ENCODE peak calls at places on chromosomes 16 and 17, in six cellular contexts. One of them, this sample, is unnamed.

GRCh38 chr17:933168-934083 is 46.1 kb downstream of the NXN start:
- DNase-seq in mammary epithelial cell: peak; percentile 91
- DNase-seq in spleen: no peak
- DNase-seq in tibial artery: no peak
- DNase-seq in heart right ventricle: no peak
- DNase-seq in thoracic aorta: no peak
- DNase-seq in this sample: no peak

GRCh38 chr16:65178151-65178550 is 56.3 kb upstream of the CDH11 start:
- DNase-seq in mammary epithelial cell: no peak
- DNase-seq in spleen: no peak
- DNase-seq in tibial artery: no peak
- DNase-seq in heart right ventricle: no peak
- DNase-seq in thoracic aorta: no peak
- DNase-seq in this sample: no peak

GRCh38 chr16:69703638-69704037 is 22.7 kb downstream of the NQO1 start:
- DNase-seq in mammary epithelial cell: no peak
- DNase-seq in spleen: no peak
- DNase-seq in tibial artery: no peak
- DNase-seq in heart right ventricle: no peak
- DNase-seq in thoracic aorta: no peak
- DNase-seq in this sample: no peak

GRCh38 chr16:21946889-21947635 is 6.1 kb upstream of the UQCRC2 start:
- DNase-seq in mammary epithelial cell: peak; percentile 1
- DNase-seq in spleen: no peak
- DNase-seq in tibial artery: no peak
- DNase-seq in heart right ventricle: no peak
- DNase-seq in thoracic aorta: no peak
- DNase-seq in this sample: no peak

GRCh38 chr17:4080686-4081085 is 62.1 kb downstream of the ZZEF1 start:
- DNase-seq in mammary epithelial cell: peak; percentile 19
- DNase-seq in spleen: no peak
- DNase-seq in tibial artery: no peak
- DNase-seq in heart right ventricle: no peak
- DNase-seq in thoracic aorta: no peak
- DNase-seq in this sample: no peak

GRCh38 chr17:55757659-55758058 is 6.8 kb downstream of the PCTP start:
- DNase-seq in mammary epithelial cell: no peak
- DNase-seq in spleen: no peak
- DNase-seq in tibial artery: no peak
- DNase-seq in heart right ventricle: no peak
- DNase-seq in thoracic aorta: no peak
- DNase-seq in this sample: no peak

GRCh38 chr16:89046491-89046890 is 47.2 kb upstream of the ACSF3 start:
- DNase-seq in mammary epithelial cell: no peak
- DNase-seq in spleen: peak; percentile 32
- DNase-seq in tibial artery: no peak
- DNase-seq in heart right ventricle: no peak
- DNase-seq in thoracic aorta: no peak
- DNase-seq in this sample: no peak

GRCh38 chr17:45101883-45102811 is 30.2 kb downstream of the PLCD3 start:
- DNase-seq in mammary epithelial cell: peak; percentile 84
- DNase-seq in spleen: no peak
- DNase-seq in tibial artery: no peak
- DNase-seq in heart right ventricle: no peak
- DNase-seq in thoracic aorta: no peak
- DNase-seq in this sample: no peak

GRCh38 chr16:51442140-51442539 is 291.1 kb upstream of the SALL1 start:
- DNase-seq in mammary epithelial cell: no peak
- DNase-seq in spleen: no peak
- DNase-seq in tibial artery: no peak
- DNase-seq in heart right ventricle: no peak
- DNase-seq in thoracic aorta: no peak
- DNase-seq in this sample: no peak

GRCh38 chr17:49715717-49716279 is 8.0 kb upstream of the SLC35B1 start:
- DNase-seq in mammary epithelial cell: no peak
- DNase-seq in spleen: no peak
- DNase-seq in tibial artery: no peak
- DNase-seq in heart right ventricle: no peak
- DNase-seq in thoracic aorta: no peak
- DNase-seq in this sample: no peak

GRCh38 chr16:56994311-56994710 is 5.0 kb downstream of the NLRC5 start:
- DNase-seq in mammary epithelial cell: no peak
- DNase-seq in spleen: no peak
- DNase-seq in tibial artery: no peak
- DNase-seq in heart right ventricle: no peak
- DNase-seq in thoracic aorta: no peak
- DNase-seq in this sample: no peak

GRCh38 chr17:40815381-40815780 is 7.0 kb downstream of the KRT10 start:
- DNase-seq in mammary epithelial cell: no peak
- DNase-seq in spleen: no peak
- DNase-seq in tibial artery: no peak
- DNase-seq in heart right ventricle: no peak
- DNase-seq in thoracic aorta: no peak
- DNase-seq in this sample: no peak

GRCh38 chr16:58970775-58971174 is 236.7 kb upstream of the GOT2 start:
- DNase-seq in mammary epithelial cell: no peak
- DNase-seq in spleen: no peak
- DNase-seq in tibial artery: no peak
- DNase-seq in heart right ventricle: no peak
- DNase-seq in thoracic aorta: no peak
- DNase-seq in this sample: no peak

GRCh38 chr17:51128089-51128488 is 7.4 kb upstream of the SPAG9 start:
- DNase-seq in mammary epithelial cell: no peak
- DNase-seq in spleen: no peak
- DNase-seq in tibial artery: no peak
- DNase-seq in heart right ventricle: no peak
- DNase-seq in thoracic aorta: no peak
- DNase-seq in this sample: no peak

GRCh38 chr17:51135956-51136355 is 15.3 kb upstream of the SPAG9 start:
- DNase-seq in mammary epithelial cell: no peak
- DNase-seq in spleen: no peak
- DNase-seq in tibial artery: no peak
- DNase-seq in heart right ventricle: no peak
- DNase-seq in thoracic aorta: no peak
- DNase-seq in this sample: no peak

DNA sequence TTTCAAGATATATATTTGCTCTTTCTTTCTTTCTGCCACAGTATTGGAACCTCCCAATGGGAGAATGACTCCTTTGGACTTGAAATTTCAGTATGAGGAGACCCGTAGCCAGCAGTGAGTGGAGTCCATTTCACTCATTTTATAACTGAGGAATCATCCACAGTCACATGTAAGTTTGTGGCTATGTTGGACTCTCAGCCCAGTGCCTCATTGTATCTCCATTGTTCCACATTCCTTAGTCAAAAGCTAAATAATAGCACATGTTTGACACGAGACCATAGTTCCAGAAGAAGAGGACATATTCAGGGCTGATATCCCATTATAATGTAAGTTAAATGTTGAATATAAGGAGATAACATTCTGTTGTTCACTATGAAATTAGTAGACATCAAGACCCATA is 12.7 kb upstream of the SPAG9 start:
- DNase-seq in mammary epithelial cell: no peak
- DNase-seq in spleen: no peak
- DNase-seq in tibial artery: no peak
- DNase-seq in heart right ventricle: no peak
- DNase-seq in thoracic aorta: no peak
- DNase-seq in this sample: no peak
- H3K27ac ChIP-seq in mammary epithelial cell: no peak overlapping the region
- H3K27ac ChIP-seq in spleen: no peak overlapping the region
- H3K27ac ChIP-seq in tibial artery: no peak overlapping the region
- H3K27ac ChIP-seq in heart right ventricle: peak overlapping the region; percentile 84
- H3K27ac ChIP-seq in thoracic aorta: peak overlapping the region; percentile 65
- H3K27ac ChIP-seq in this sample: no peak overlapping the region

GRCh38 chr17:81097134-81097942 is 62.4 kb downstream of the BAIAP2 start:
- DNase-seq in mammary epithelial cell: peak; percentile 71
- DNase-seq in spleen: no peak
- DNase-seq in tibial artery: peak; percentile 86
- DNase-seq in heart right ventricle: peak; percentile 76
- DNase-seq in thoracic aorta: peak; percentile 39
- DNase-seq in this sample: peak; percentile 75
- H3K27ac ChIP-seq in mammary epithelial cell: peak overlapping the region; percentile 66
- H3K27ac ChIP-seq in spleen: peak overlapping the region; percentile 10
- H3K27ac ChIP-seq in tibial artery: no peak overlapping the region
- H3K27ac ChIP-seq in heart right ventricle: no peak overlapping the region
- H3K27ac ChIP-seq in thoracic aorta: no peak overlapping the region
- H3K27ac ChIP-seq in this sample: peak overlapping the region; percentile 63

DNA sequence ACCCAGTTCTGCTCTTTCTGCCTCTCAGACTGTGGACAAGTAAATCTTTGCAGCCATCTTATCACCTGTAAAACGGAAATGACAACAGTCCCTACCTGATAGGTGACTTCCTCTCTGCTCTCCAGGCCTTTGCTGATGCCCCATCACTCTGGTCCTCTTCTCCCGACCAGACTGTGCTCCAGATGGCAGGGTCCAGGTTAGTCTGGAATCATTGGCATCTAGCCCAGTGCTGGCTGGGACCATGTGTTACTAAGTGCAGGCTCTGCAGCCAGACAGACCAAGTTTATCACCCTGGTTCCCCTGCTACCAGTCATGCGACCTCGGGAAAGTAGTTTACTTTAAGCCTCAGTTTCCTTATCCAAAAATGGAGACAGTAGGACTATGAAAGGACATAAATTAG is 1.8 kb upstream of the NUBP1 start:
- DNase-seq in mammary epithelial cell: no peak
- DNase-seq in spleen: no peak
- DNase-seq in tibial artery: no peak
- DNase-seq in heart right ventricle: peak; percentile 67
- DNase-seq in thoracic aorta: no peak
- DNase-seq in this sample: peak; percentile 80
- H3K27ac ChIP-seq in mammary epithelial cell: no peak overlapping the region
- H3K27ac ChIP-seq in spleen: no peak overlapping the region
- H3K27ac ChIP-seq in tibial artery: peak overlapping the region; percentile 45
- H3K27ac ChIP-seq in heart right ventricle: peak overlapping the region; percentile 97
- H3K27ac ChIP-seq in thoracic aorta: peak overlapping the region; percentile 84
- H3K27ac ChIP-seq in this sample: no peak overlapping the region

DNA sequence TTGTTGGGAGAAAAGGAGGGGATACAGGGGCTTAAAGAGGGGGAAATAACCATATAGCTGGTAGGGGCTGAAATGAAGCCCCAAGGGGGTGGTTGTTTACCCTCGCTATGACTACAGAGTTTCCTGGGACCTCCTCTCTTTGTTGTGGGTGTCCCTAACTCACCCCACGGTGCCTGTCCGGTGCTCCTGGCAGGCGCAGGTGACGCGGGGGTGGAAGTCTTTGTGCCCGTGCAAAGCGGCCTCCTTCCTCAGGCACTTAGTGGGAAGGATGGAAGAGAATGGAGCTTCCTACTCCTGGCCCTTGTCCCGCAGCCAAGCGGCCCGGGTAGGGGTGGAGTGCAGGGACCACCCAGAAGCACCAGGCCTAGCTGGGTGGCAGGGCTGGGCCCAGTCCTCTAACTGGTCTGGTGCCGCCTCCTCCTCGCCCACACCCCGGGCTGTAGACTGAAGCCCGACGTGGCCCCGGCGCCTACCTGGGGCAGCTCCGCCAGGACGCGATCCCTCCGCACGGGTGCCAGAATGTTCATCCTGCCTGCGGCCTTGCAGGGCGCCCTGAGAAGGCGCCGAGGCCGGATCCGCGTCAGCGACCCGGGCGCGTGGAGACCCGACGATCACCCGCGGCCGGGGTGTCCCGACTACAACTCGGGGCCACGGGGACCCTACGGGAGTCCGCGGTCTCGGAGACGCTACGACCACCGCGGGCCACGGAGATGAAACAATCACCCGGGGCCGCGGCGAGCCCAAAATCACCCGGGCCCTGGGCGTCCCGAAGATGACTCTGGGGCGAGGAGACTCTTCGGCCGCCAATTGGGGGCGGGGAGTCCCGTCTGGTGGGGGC is 709 bp downstream of the RAB34 start:
- DNase-seq in mammary epithelial cell: peak; percentile 39
- DNase-seq in spleen: no peak
- DNase-seq in tibial artery: no peak
- DNase-seq in heart right ventricle: peak; percentile 42
- DNase-seq in thoracic aorta: no peak
- DNase-seq in this sample: peak; percentile 49
- H3K27ac ChIP-seq in mammary epithelial cell: peak overlapping the region; percentile 67
- H3K27ac ChIP-seq in spleen: peak overlapping the region; percentile 92
- H3K27ac ChIP-seq in tibial artery: peak overlapping the region; percentile 98
- H3K27ac ChIP-seq in heart right ventricle: peak overlapping the region; percentile 95
- H3K27ac ChIP-seq in thoracic aorta: peak overlapping the region; percentile 94
- H3K27ac ChIP-seq in this sample: peak overlapping the region; percentile 59

GRCh38 chr17:77738666-77739531 is 219.6 kb upstream of the TNRC6C start:
- DNase-seq in mammary epithelial cell: no peak
- DNase-seq in spleen: peak; percentile 25
- DNase-seq in tibial artery: peak; percentile 70
- DNase-seq in heart right ventricle: peak; percentile 43
- DNase-seq in thoracic aorta: no peak
- DNase-seq in this sample: no peak
- H3K27ac ChIP-seq in mammary epithelial cell: no peak overlapping the region
- H3K27ac ChIP-seq in spleen: peak overlapping the region; percentile 17
- H3K27ac ChIP-seq in tibial artery: peak overlapping the region; percentile 88
- H3K27ac ChIP-seq in heart right ventricle: peak overlapping the region; percentile 96
- H3K27ac ChIP-seq in thoracic aorta: peak overlapping the region; percentile 66
- H3K27ac ChIP-seq in this sample: no peak overlapping the region

DNA sequence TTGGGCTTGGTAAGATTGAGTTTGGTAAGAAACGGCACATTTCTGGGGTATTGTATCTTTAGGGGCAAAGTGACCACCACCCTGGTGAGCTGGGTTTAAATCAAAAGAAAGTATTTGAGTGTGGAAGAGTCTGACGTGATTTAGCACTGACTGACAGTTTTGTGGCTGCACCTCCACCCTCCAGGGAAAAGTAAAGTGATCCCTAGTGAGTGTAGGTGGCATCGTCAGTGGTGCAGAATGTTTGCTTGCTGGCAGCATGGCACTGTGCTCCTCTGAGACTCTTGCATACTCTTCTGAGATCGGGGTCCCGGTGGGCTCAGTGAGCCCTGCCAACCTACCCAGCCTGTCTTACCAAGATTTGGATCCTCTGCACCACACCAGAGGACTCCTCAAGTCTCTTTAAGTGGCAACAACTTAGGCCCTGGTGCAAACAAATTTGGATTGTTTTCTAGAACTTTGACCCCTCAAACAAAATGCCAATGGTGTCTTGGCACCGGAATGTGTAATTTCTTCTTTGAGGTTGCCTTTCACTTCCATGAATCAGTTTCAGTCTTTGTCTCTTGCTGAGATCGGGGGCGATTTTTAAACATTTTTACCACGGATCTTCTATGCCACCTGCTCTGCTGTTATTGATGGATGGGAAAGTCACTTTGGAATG is 2.8 kb downstream of the PRKCB start:
- DNase-seq in mammary epithelial cell: no peak
- DNase-seq in spleen: no peak
- DNase-seq in tibial artery: no peak
- DNase-seq in heart right ventricle: no peak
- DNase-seq in thoracic aorta: no peak
- DNase-seq in this sample: no peak
- H3K27ac ChIP-seq in mammary epithelial cell: no peak overlapping the region
- H3K27ac ChIP-seq in spleen: peak overlapping the region; percentile 91
- H3K27ac ChIP-seq in tibial artery: no peak overlapping the region
- H3K27ac ChIP-seq in heart right ventricle: no peak overlapping the region
- H3K27ac ChIP-seq in thoracic aorta: no peak overlapping the region
- H3K27ac ChIP-seq in this sample: no peak overlapping the region